ENCODE peak calls at places on chromosomes 1 and 21, in eight cellular contexts. J is NCI-H1092 treated with DMSO at 0.1 percent for 48 hours; P is kidney tubule cell; H is H54; G is stimulated activated CD4-positive, alpha-beta T cell treated with anti-CD3 and anti-CD28 coated beads, Interleukin-4, amount 100 ng/mL, for 24 hours; R is A172; D is erythroblast; B is fibroblast of mammary gland. X is an unnamed sample.

GRCh38 chr1:93585059-93585966 is 96.3 kb downstream of the BCAR3 start:
- DNase-seq in J (no peak), P (peak; percentile 92), H (no peak), G (no peak), R (no peak), D (no peak), B (peak; percentile 85), X (no peak)

GRCh38 chr1:92748138-92748537 is 36.8 kb downstream of the EVI5 start:
- DNase-seq in J (no peak), P (no peak), H (no peak), G (no peak), R (no peak), D (no peak), B (no peak), X (no peak)

GRCh38 chr1:2449636-2450454 is 26.2 kb upstream of the PLCH2 start:
- DNase-seq in J (no peak), P (no peak), H (no peak), G (no peak), R (no peak), D (no peak), B (no peak), X (peak; percentile 52)

GRCh38 chr1:50702395-50702794 is 257.7 kb downstream of the FAF1 start:
- DNase-seq in J (peak; percentile 35), P (no peak), H (no peak), G (no peak), R (no peak), D (no peak), B (no peak), X (no peak)

GRCh38 chr1:32200226-32201010 is at the start of gene CCDC28B:
- DNase-seq in J (peak; percentile 92), P (peak; percentile 60), H (peak; percentile 61), G (peak; percentile 43), R (no peak), D (peak; percentile 67), B (peak; percentile 88), X (peak; percentile 95)

GRCh38 chr1:26134466-26134865 is 22.8 kb downstream of the PDIK1L start:
- DNase-seq in J (no peak), P (no peak), H (no peak), G (no peak), R (no peak), D (no peak), B (no peak), X (no peak)

GRCh38 chr1:39317910-39318633 is 113.6 kb downstream of the MACF1 start:
- DNase-seq in J (no peak), P (peak; percentile 18), H (no peak), G (no peak), R (peak; percentile 88), D (no peak), B (no peak), X (no peak)

GRCh38 chr1:68770817-68771216 is 273.9 kb upstream of the DEPDC1 start:
- DNase-seq in J (no peak), P (no peak), H (no peak), G (no peak), R (no peak), D (no peak), B (no peak), X (no peak)

GRCh38 chr1:19164274-19165015 is 45.6 kb downstream of the UBR4 start:
- DNase-seq in J (no peak), P (peak; percentile 25), H (no peak), G (no peak), R (no peak), D (no peak), B (no peak), X (no peak)

GRCh38 chr1:54355931-54356679 is 50.1 kb downstream of the SSBP3 start:
- DNase-seq in J (no peak), P (no peak), H (no peak), G (no peak), R (no peak), D (peak; percentile 89), B (no peak), X (peak; percentile 80)

GRCh38 chr1:24850353-24850905 is 79.6 kb downstream of the RUNX3 start:
- DNase-seq in J (no peak), P (peak; percentile 19), H (no peak), G (no peak), R (no peak), D (no peak), B (peak; percentile 35), X (no peak)

GRCh38 chr1:89383185-89383584 is 19.3 kb downstream of the GBP6 start:
- DNase-seq in J (no peak), P (no peak), H (no peak), G (no peak), R (no peak), D (no peak), B (no peak), X (no peak)

GRCh38 chr1:75265792-75266191 is 131.6 kb downstream of the LHX8 start:
- DNase-seq in J (peak; percentile 33), P (peak; percentile 51), H (no peak), G (no peak), R (peak; percentile 30), D (peak; percentile 13), B (peak; percentile 19), X (peak; percentile 41)

GRCh38 chr1:1974834-1975233 is 28.8 kb downstream of the CFAP74 start:
- DNase-seq in J (no peak), P (no peak), H (no peak), G (no peak), R (no peak), D (no peak), B (no peak), X (no peak)

GRCh38 chr1:43438576-43439120 is 15.1 kb downstream of the HYI start:
- DNase-seq in J (no peak), P (no peak), H (no peak), G (no peak), R (no peak), D (no peak), B (no peak), X (no peak)

GRCh38 chr1:8350914-8351684 is 33.2 kb downstream of the SLC45A1 start:
- DNase-seq in J (no peak), P (no peak), H (no peak), G (no peak), R (no peak), D (no peak), B (no peak), X (no peak)

GRCh38 chr1:94878329-94878728 is 48.6 kb downstream of the CNN3 start:
- DNase-seq in J (no peak), P (no peak), H (no peak), G (no peak), R (no peak), D (no peak), B (no peak), X (no peak)

GRCh38 chr1:166796620-166797236 is 42.5 kb upstream of the POGK start:
- DNase-seq in J (no peak), P (no peak), H (no peak), G (no peak), R (no peak), D (no peak), B (no peak), X (no peak)

GRCh38 chr1:219302697-219303096 is 129.0 kb downstream of the LYPLAL1 start:
- DNase-seq in J (no peak), P (no peak), H (no peak), G (no peak), R (no peak), D (no peak), B (no peak), X (no peak)

GRCh38 chr1:160971618-160972056 is 17.0 kb upstream of the ITLN2 start:
- DNase-seq in J (no peak), P (no peak), H (no peak), G (peak; percentile 55), R (no peak), D (peak; percentile 20), B (no peak), X (no peak)

GRCh38 chr1:51189421-51190073 is 46.5 kb upstream of the RNF11 start:
- DNase-seq in J (peak; percentile 75), P (peak; percentile 63), H (peak; percentile 41), G (peak; percentile 57), R (peak; percentile 66), D (peak; percentile 70), B (peak; percentile 81), X (peak; percentile 65)

GRCh38 chr1:34147301-34147700 is 17.7 kb downstream of the CSMD2 start:
- DNase-seq in J (no peak), P (no peak), H (no peak), G (no peak), R (no peak), D (no peak), B (no peak), X (no peak)

GRCh38 chr1:91591175-91591968 is 90.7 kb downstream of the CDC7 start:
- DNase-seq in J (no peak), P (no peak), H (no peak), G (no peak), R (no peak), D (peak; percentile 75), B (no peak), X (no peak)

GRCh38 chr1:33393524-33393923 is 37.4 kb downstream of the PHC2 start:
- DNase-seq in J (no peak), P (no peak), H (no peak), G (no peak), R (no peak), D (no peak), B (no peak), X (no peak)

GRCh38 chr1:156258859-156259258 is 11.0 kb upstream of the PAQR6 start:
- DNase-seq in J (no peak), P (no peak), H (no peak), G (no peak), R (no peak), D (no peak), B (no peak), X (no peak)

GRCh38 chr1:114780344-114781226 is at the start of gene SIKE1:
- DNase-seq in J (peak; percentile 88), P (peak; percentile 96), H (peak; percentile 87), G (peak; percentile 95), R (peak; percentile 95), D (peak; percentile 94), B (peak; percentile 91), X (peak; percentile 94)

GRCh38 chr21:27422435-27422834 is 455.5 kb upstream of the ADAMTS5 start:
- DNase-seq in J (no peak), P (no peak), H (no peak), G (no peak), R (no peak), D (no peak), B (peak; percentile 64), X (no peak)

GRCh38 chr1:79497193-79497773 is 490.8 kb upstream of the ADGRL4 start:
- DNase-seq in J (no peak), P (peak; percentile 49), H (peak; percentile 14), G (no peak), R (peak; percentile 2), D (peak; percentile 25), B (peak; percentile 54), X (peak; percentile 34)

GRCh38 chr1:185917646-185918045 is 183.5 kb downstream of the HMCN1 start:
- DNase-seq in J (no peak), P (peak; percentile 23), H (no peak), G (no peak), R (peak; percentile 85), D (peak; percentile 2), B (peak; percentile 56), X (no peak)

GRCh38 chr1:87598429-87598828 is 269.7 kb downstream of the LMO4 start:
- DNase-seq in J (no peak), P (no peak), H (no peak), G (no peak), R (no peak), D (peak; percentile 33), B (no peak), X (peak; percentile 10)

GRCh38 chr1:204074274-204075115 is 1.6 kb downstream of the SOX13 start:
- DNase-seq in J (peak; percentile 65), P (peak; percentile 66), H (peak; percentile 55), G (no peak), R (peak; percentile 40), D (no peak), B (peak; percentile 55), X (peak; percentile 85)

GRCh38 chr1:2544093-2544874 is 11.9 kb upstream of the TNFRSF14 start:
- DNase-seq in J (no peak), P (no peak), H (no peak), G (no peak), R (no peak), D (peak; percentile 64), B (no peak), X (peak; percentile 79)

GRCh38 chr1:38534473-38534823 is 325.1 kb downstream of the RRAGC start:
- DNase-seq in J (no peak), P (no peak), H (no peak), G (no peak), R (no peak), D (no peak), B (no peak), X (no peak)

GRCh38 chr1:226821719-226822085 is 48.7 kb upstream of the PSEN2 start:
- DNase-seq in J (no peak), P (no peak), H (no peak), G (no peak), R (peak; percentile 29), D (no peak), B (peak; percentile 69), X (no peak)